ENCODE peak calls at places on chromosomes 7 and 10, in six cellular contexts. D is adrenal gland; E is NT2/D1; T is right cardiac atrium; M is naive thymus-derived CD4-positive, alpha-beta T cell; K is HepG2. Z is an unnamed sample.
A peak's percentile ranks its signal among the peaks of the same experiment; 100 is the strongest.

GRCh38 chr7:33904680-33905388 is 505 bp upstream of the BMPER start:
- DNase-seq in T (peak; percentile 54), M (no peak), K (peak; percentile 3), E (peak; percentile 61), D (no peak), Z (no peak)

GRCh38 chr10:369441-370221 is 234.4 kb downstream of the ZMYND11 start:
- DNase-seq in M (no peak), E (no peak), K (no peak), T (no peak), D (no peak), Z (no peak)

GRCh38 chr10:104260775-104261115 is 6.1 kb downstream of the GSTO1 start:
- DNase-seq in E (no peak), T (no peak), M (no peak), D (no peak), K (no peak), Z (no peak)

GRCh38 chr10:13158401-13158800 is 3.0 kb upstream of the MCM10 start:
- DNase-seq in T (no peak), D (peak; percentile 18), E (no peak), K (no peak), M (no peak), Z (no peak)

GRCh38 chr10:32265756-32266155 is 81.2 kb downstream of the EPC1 start:
- DNase-seq in T (no peak), D (no peak), M (no peak), K (no peak), E (no peak), Z (no peak)

GRCh38 chr10:81564143-81564542 is 310.9 kb upstream of the NRG3 start:
- DNase-seq in T (no peak), M (no peak), D (no peak), E (no peak), K (no peak), Z (no peak)

GRCh38 chr7:136555933-136556332 is 312.5 kb upstream of the CHRM2 start:
- DNase-seq in E (no peak), D (no peak), T (no peak), K (no peak), M (no peak), Z (no peak)

GRCh38 chr10:75236178-75236825 is 545 bp upstream of the COMTD1 start:
- DNase-seq in E (no peak), T (no peak), D (no peak), K (no peak), M (no peak), Z (no peak)

GRCh38 chr7:47539398-47540052 is 42.4 kb downstream of the TNS3 start:
- DNase-seq in T (no peak), D (peak; percentile 79), E (no peak), M (no peak), K (peak; percentile 89), Z (no peak)

GRCh38 chr7:95608344-95609173 is 12.2 kb upstream of the PDK4 start:
- DNase-seq in M (no peak), T (peak; percentile 94), D (peak; percentile 97), E (peak; percentile 47), K (peak; percentile 88), Z (peak; percentile 93)

GRCh38 chr10:48557511-48558123 is 47.3 kb downstream of the ARHGAP22 start:
- DNase-seq in T (no peak), M (no peak), E (no peak), D (no peak), K (no peak), Z (no peak)

GRCh38 chr7:135670179-135670578 is 7.9 kb downstream of the STMP1 start:
- DNase-seq in T (no peak), K (no peak), D (no peak), E (no peak), M (no peak), Z (no peak)

GRCh38 chr10:50416181-50416824 is 165.0 kb upstream of the ASAH2 start:
- DNase-seq in E (no peak), T (no peak), D (no peak), K (no peak), M (no peak), Z (no peak)

GRCh38 chr7:94240902-94241301 is 153.8 kb upstream of the COL1A2 start:
- DNase-seq in M (no peak), T (no peak), E (no peak), D (no peak), K (no peak), Z (no peak)

GRCh38 chr10:84541289-84541637 is 212.9 kb downstream of the CCSER2 start:
- DNase-seq in M (no peak), E (no peak), K (peak; percentile 67), T (no peak), D (no peak), Z (no peak)

GRCh38 chr7:148867571-148868377 is 16.3 kb downstream of the EZH2 start:
- DNase-seq in M (no peak), T (no peak), D (no peak), E (no peak), K (no peak), Z (no peak)

GRCh38 chr10:34491666-34492065 is 323.4 kb downstream of the PARD3 start:
- DNase-seq in K (no peak), D (no peak), T (no peak), E (no peak), M (no peak), Z (no peak)

GRCh38 chr10:12511651-12512050 is 162.3 kb downstream of the CAMK1D start:
- DNase-seq in M (no peak), D (no peak), K (no peak), E (no peak), T (no peak), Z (no peak)

GRCh38 chr10:132916421-132916841 is 25.9 kb downstream of the CFAP46 start:
- DNase-seq in T (no peak), K (no peak), M (no peak), E (no peak), D (no peak), Z (no peak)

GRCh38 chr7:107958764-107959526 is 44.0 kb downstream of the LAMB1 start:
- DNase-seq in K (no peak), E (no peak), M (no peak), D (peak; percentile 56), T (no peak), Z (no peak)

GRCh38 chr10:70493660-70494234 is 15.2 kb downstream of the PALD1 start:
- DNase-seq in E (peak; percentile 55), M (no peak), D (no peak), T (no peak), K (no peak), Z (no peak)

GRCh38 chr10:30832727-30833624 is 198.7 kb downstream of the ZNF438 start:
- DNase-seq in K (no peak), E (no peak), M (no peak), D (no peak), T (no peak), Z (no peak)

GRCh38 chr10:75187961-75188426 is 22.6 kb upstream of the VDAC2 start:
- DNase-seq in K (peak; percentile 69), D (peak; percentile 58), M (peak; percentile 71), T (peak; percentile 38), E (peak; percentile 36), Z (no peak)

GRCh38 chr10:24866615-24867583 is 85.5 kb downstream of the PRTFDC1 start:
- DNase-seq in E (no peak), M (no peak), K (peak; percentile 6), T (peak; percentile 72), D (peak; percentile 70), Z (peak; percentile 51)

GRCh38 chr7:135803143-135803542 is 54.5 kb upstream of the FAM180A start:
- DNase-seq in K (no peak), T (no peak), E (no peak), M (no peak), D (no peak), Z (no peak)

GRCh38 chr10:31700222-31700621 is 228.4 kb downstream of the ARHGAP12 start:
- DNase-seq in D (no peak), M (no peak), K (no peak), T (no peak), E (no peak), Z (peak; percentile 45)

GRCh38 chr7:50588937-50589336 is 23.7 kb upstream of the DDC start:
- DNase-seq in K (no peak), T (no peak), E (peak; percentile 22), M (no peak), D (no peak), Z (no peak)

GRCh38 chr7:131602994-131603372 is 46.6 kb upstream of the PODXL start:
- DNase-seq in K (no peak), D (no peak), E (no peak), T (no peak), M (no peak), Z (no peak)

GRCh38 chr10:87079106-87079836 is 15.4 kb downstream of the GLUD1 start:
- DNase-seq in T (no peak), K (no peak), M (no peak), D (no peak), E (no peak), Z (no peak)

GRCh38 chr10:76397957-76398665 is 966.7 kb downstream of the LRMDA start:
- DNase-seq in M (no peak), T (no peak), D (peak; percentile 53), E (no peak), K (no peak), Z (no peak)

GRCh38 chr10:100986952-100987684 is at the start of the genes MRPL43 and TWNK:
- DNase-seq in D (peak; percentile 82), E (peak; percentile 66), T (peak; percentile 87), M (peak; percentile 75), K (peak; percentile 72), Z (peak; percentile 90)

GRCh38 chr7:17275749-17276671 is 22.4 kb upstream of the AHR start:
- DNase-seq in E (no peak), M (no peak), T (peak; percentile 13), K (peak; percentile 68), D (no peak), Z (no peak)

GRCh38 chr7:149156898-149157297 is 9.6 kb downstream of the ZNF398 start:
- DNase-seq in D (no peak), M (no peak), E (no peak), T (no peak), K (no peak), Z (no peak)

DNA sequence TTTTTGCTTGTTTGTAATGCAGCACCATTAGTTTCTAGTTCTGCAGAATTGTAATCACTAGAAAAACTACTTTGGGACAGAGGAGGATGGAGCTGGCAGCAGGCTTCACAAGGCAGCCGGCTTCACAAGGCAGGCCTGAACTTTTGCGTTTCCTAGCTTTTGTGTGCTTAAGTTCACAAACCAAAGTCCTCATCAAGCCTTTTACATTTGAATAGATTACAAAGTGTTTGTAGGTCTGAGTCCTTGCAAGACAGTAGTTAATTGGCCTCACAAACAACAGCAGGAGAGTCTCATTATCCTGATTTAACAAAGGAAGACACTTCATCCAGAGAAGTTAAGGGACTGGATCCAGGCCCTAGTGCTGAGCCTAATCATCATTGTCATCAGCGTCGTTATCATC is 147.8 kb upstream of the AUTS2 start:
- DNase-seq in D (no peak), E (peak; percentile 91), K (no peak), T (no peak), M (no peak), Z (no peak)
- H3K9me3 ChIP-seq in D (no peaks in the 10 kb centered on the region), E (no peaks in the 10 kb centered on the region), K (no peaks in the 10 kb centered on the region), T (no peaks in the 10 kb centered on the region), M (no peaks in the 10 kb centered on the region), Z (no peaks in the 10 kb centered on the region)

GRCh38 chr7:78702770-78703169 is 750.7 kb downstream of the MAGI2 start:
- DNase-seq in D (no peak), E (no peak), K (no peak), T (no peak), M (no peak), Z (no peak)
- H3K4me3 ChIP-seq in D (no peak overlapping the region), E (no peak overlapping the region), K (no peak overlapping the region), T (no peak overlapping the region), M (no peak overlapping the region), Z (no peak overlapping the region)

GRCh38 chr7:63040966-63041610 is 957.6 kb upstream of the ZNF722 start:
- DNase-seq in K (no peak), T (no peak), M (no peak), D (peak; percentile 45), E (no peak), Z (no peak)
- H3K9me3 ChIP-seq in K (peaks cover 98% of the 10 kb centered on the region), T (peaks cover 2% of the 10 kb centered on the region), M (no peaks in the 10 kb centered on the region), D (no peaks in the 10 kb centered on the region), E (no peaks in the 10 kb centered on the region), Z (no peaks in the 10 kb centered on the region)

GRCh38 chr7:29318853-29319718 is 124.5 kb downstream of the CHN2 start:
- DNase-seq in M (no peak), D (no peak), K (no peak), E (no peak), T (no peak), Z (no peak)
- H3K4me3 ChIP-seq in M (no peak overlapping the region), D (no peak overlapping the region), K (no peak overlapping the region), E (no peak overlapping the region), T (no peak overlapping the region), Z (no peak overlapping the region)

Z was measured in heart left ventricle.